ENCODE peak calls at places on chromosomes 11 and 22, in five cellular contexts. W, N, I, Q and M are unnamed samples.

GRCh38 chr22:24183321-24184031 is 2.2 kb downstream of the SUSD2 start:
- DNase-seq in W (peak; percentile 82), N (peak; percentile 83), I (no peak), Q (no peak), M (no peak)

GRCh38 chr11:79466411-79466810 is 25.6 kb upstream of the TENM4 start:
- DNase-seq in W (no peak), N (no peak), I (peak; percentile 59), Q (peak; percentile 65), M (no peak)

GRCh38 chr11:3808846-3809623 is 675 bp downstream of the PGAP2 start:
- DNase-seq in W (no peak), N (no peak), I (peak; percentile 68), Q (peak; percentile 33), M (peak; percentile 20)

GRCh38 chr22:32695451-32695891 is 106.0 kb upstream of the TIMP3 start:
- DNase-seq in W (no peak), N (no peak), I (peak; percentile 88), Q (peak; percentile 93), M (no peak)

GRCh38 chr22:26995222-26995621 is 337.8 kb downstream of the MIAT start:
- DNase-seq in W (no peak), N (no peak), I (no peak), Q (no peak), M (no peak)

GRCh38 chr22:49136041-49136815 is 691.4 kb downstream of the BRD1 start:
- DNase-seq in W (no peak), N (no peak), I (no peak), Q (no peak), M (no peak)

GRCh38 chr22:20131856-20132685 is 467 bp downstream of the ZDHHC8 start:
- DNase-seq in W (no peak), N (peak; percentile 85), I (peak; percentile 57), Q (no peak), M (no peak)

GRCh38 chr22:46351767-46352166 is 16.3 kb downstream of the TRMU start:
- DNase-seq in W (peak; percentile 51), N (peak; percentile 65), I (no peak), Q (no peak), M (no peak)

GRCh38 chr11:83778598-83778997 is 492.4 kb upstream of the CCDC90B start:
- DNase-seq in W (no peak), N (no peak), I (peak; percentile 5), Q (no peak), M (no peak)

GRCh38 chr11:38824573-38824972 is 2226.5 kb upstream of the RAG2 start:
- DNase-seq in W (no peak), N (no peak), I (peak; percentile 0), Q (peak; percentile 12), M (no peak)

GRCh38 chr11:119734788-119735187 is 5.8 kb upstream of the NECTIN1 start:
- DNase-seq in W (no peak), N (no peak), I (no peak), Q (no peak), M (no peak)

GRCh38 chr22:42299586-42300285 is 29.3 kb upstream of the TCF20 start:
- DNase-seq in W (no peak), N (peak; percentile 83), I (no peak), Q (no peak), M (peak; percentile 59)

GRCh38 chr11:115802641-115803040 is 298.4 kb upstream of the CADM1 start:
- DNase-seq in W (no peak), N (no peak), I (no peak), Q (no peak), M (no peak)

GRCh38 chr11:134124660-134125451 is 56.0 kb downstream of the JAM3 start:
- DNase-seq in W (peak; percentile 83), N (peak; percentile 81), I (peak; percentile 43), Q (peak; percentile 28), M (no peak)

GRCh38 chr11:63023851-63024648 is 8.4 kb upstream of the SLC22A8 start:
- DNase-seq in W (peak; percentile 92), N (peak; percentile 92), I (peak; percentile 85), Q (peak; percentile 70), M (peak; percentile 64)

GRCh38 chr11:86292912-86293606 is 9.0 kb upstream of the HIKESHI start:
- DNase-seq in W (no peak), N (no peak), I (no peak), Q (no peak), M (no peak)

GRCh38 chr11:117217685-117218084 is 14.2 kb downstream of the PCSK7 start:
- DNase-seq in W (peak; percentile 59), N (no peak), I (no peak), Q (no peak), M (no peak)

GRCh38 chr11:117219001-117219400 is 12.9 kb downstream of the PCSK7 start:
- DNase-seq in W (peak; percentile 47), N (no peak), I (no peak), Q (no peak), M (no peak)

GRCh38 chr11:117219455-117219854 is 12.4 kb downstream of the PCSK7 start:
- DNase-seq in W (peak; percentile 47), N (no peak), I (no peak), Q (no peak), M (no peak)

GRCh38 chr11:117217141-117217609 is 14.7 kb downstream of the PCSK7 start:
- DNase-seq in W (peak; percentile 33), N (no peak), I (no peak), Q (peak; percentile 70), M (no peak)

DNA sequence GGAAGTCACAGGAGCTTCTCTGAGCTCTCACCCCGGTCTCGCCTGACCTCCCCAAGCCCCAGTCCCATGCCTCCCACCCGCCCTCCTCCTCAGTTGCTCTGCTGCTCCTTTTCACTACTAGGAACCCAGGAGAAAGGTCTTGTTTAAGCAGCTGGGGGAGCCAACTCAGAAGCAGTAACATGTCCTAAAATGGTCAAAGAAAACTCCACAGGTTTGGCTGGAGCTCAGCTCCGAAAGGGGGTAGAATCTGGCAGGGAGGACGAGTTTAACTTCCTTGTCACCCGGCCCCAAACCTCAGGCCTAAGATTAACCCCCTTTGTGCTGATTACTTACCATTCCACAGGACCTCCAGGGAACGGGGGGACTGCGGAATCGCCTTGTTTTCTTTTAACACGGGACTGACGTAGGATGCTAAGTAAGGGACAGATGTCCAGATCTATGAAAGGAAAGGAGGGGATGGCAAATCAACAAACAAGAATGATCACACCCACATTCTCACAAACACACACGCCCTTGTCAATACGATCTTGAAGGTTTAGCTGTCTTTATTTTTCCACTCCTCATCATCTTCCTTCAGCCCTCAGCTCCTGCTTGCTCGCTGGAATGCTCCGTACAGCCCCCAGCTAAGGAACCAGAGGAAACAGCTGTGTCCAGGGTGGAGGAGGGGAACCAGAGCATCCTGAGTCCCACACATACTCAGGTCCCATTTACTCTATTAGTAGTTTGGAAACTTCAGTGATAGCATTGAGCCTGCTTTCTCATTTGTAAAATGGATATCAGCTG is 13.5 kb downstream of the PCSK7 start:
- DNase-seq in W (peak; percentile 84), N (no peak), I (no peak), Q (peak; percentile 66), M (no peak)
- H3K4me1 ChIP-seq in W (peaks cover 14% of the 10 kb centered on the region), N (peaks cover 20% of the 10 kb centered on the region), I (peaks cover 6% of the 10 kb centered on the region), Q (peaks cover 39% of the 10 kb centered on the region), M (no peaks in the 10 kb centered on the region)

DNA sequence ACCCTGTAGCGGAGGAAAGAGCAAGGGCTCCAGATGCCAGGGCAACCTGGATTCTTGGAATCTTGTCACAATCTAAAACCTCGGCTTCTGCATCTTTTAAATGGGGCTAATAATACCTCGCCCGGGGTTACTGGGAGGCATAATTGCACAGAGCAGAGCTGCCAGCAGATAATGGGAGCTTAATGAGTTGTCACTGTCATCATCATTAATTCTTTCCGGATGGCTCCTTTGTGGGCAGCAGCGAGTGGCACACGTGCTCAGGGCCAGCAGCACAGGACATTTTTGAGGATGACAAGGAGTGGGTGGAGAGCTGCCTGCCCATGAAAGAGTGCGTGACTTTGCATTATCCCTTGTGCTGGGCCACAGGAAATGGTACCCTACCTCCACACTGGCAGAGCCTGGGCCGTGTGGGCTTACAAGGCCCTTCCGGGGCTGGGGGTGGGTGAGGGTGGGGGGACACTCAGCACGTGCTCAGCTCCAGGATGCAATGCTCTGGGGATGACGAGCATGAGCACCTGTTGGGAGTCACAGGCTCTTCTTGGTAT is 5.7 kb downstream of the PDGFB start:
- DNase-seq in W (no peak), N (no peak), I (no peak), Q (no peak), M (no peak)
- H3K27ac ChIP-seq in W (no peak overlapping the region), N (peak overlapping the region; percentile 49), I (no peak overlapping the region), Q (no peak overlapping the region), M (peak overlapping the region; percentile 43)

GRCh38 chr11:87597696-87598095 is 560.0 kb downstream of the TMEM135 start:
- DNase-seq in W (no peak), N (no peak), I (no peak), Q (no peak), M (no peak)
- H3K4me1 ChIP-seq in W (no peaks in the 10 kb centered on the region), N (no peaks in the 10 kb centered on the region), I (no peaks in the 10 kb centered on the region), Q (no peaks in the 10 kb centered on the region), M (no peaks in the 10 kb centered on the region)

GRCh38 chr11:20363149-20363499 is 390 bp upstream of the HTATIP2 start:
- DNase-seq in W (no peak), N (no peak), I (no peak), Q (no peak), M (no peak)
- H3K27ac ChIP-seq in W (no peak overlapping the region), N (peak overlapping the region; percentile 95), I (no peak overlapping the region), Q (no peak overlapping the region), M (peak overlapping the region; percentile 77)

GRCh38 chr11:12799373-12799835 is 125.2 kb downstream of the TEAD1 start:
- DNase-seq in W (no peak), N (no peak), I (no peak), Q (no peak), M (no peak)
- H3K4me1 ChIP-seq in W (peaks cover 21% of the 10 kb centered on the region), N (peaks cover 20% of the 10 kb centered on the region), I (peaks cover 39% of the 10 kb centered on the region), Q (peaks cover 22% of the 10 kb centered on the region), M (no peaks in the 10 kb centered on the region)